ENCODE peak calls at places on chromosomes 6 and 20, in eight cellular contexts. One of them, this sample, is unnamed.

GRCh38 chr20:21936720-21937380 is 231.4 kb downstream of the PAX1 start:
- DNase-seq in Calu3: no peak
- DNase-seq in type B pancreatic cell: no peak
- DNase-seq in CD8-positive, alpha-beta T cell: no peak
- DNase-seq in glutamatergic neuron: no peak
- DNase-seq in heart left ventricle: no peak
- DNase-seq in AG10803: peak
- DNase-seq in endodermal cell: peak
- DNase-seq in this sample: no peak

GRCh38 chr20:37347891-37348642 is 2.1 kb downstream of the SRC start:
- DNase-seq in Calu3: no peak
- DNase-seq in type B pancreatic cell: no peak
- DNase-seq in CD8-positive, alpha-beta T cell: no peak
- DNase-seq in glutamatergic neuron: no peak
- DNase-seq in heart left ventricle: no peak
- DNase-seq in AG10803: no peak
- DNase-seq in endodermal cell: no peak
- DNase-seq in this sample: peak

GRCh38 chr6:158991017-158991723 is 8.8 kb downstream of the RSPH3 start:
- DNase-seq in Calu3: no peak
- DNase-seq in type B pancreatic cell: no peak
- DNase-seq in CD8-positive, alpha-beta T cell: no peak
- DNase-seq in glutamatergic neuron: no peak
- DNase-seq in heart left ventricle: no peak
- DNase-seq in AG10803: no peak
- DNase-seq in endodermal cell: peak
- DNase-seq in this sample: no peak

GRCh38 chr20:33337119-33337518 is 54.1 kb downstream of the BPIFB1 start:
- DNase-seq in Calu3: no peak
- DNase-seq in type B pancreatic cell: no peak
- DNase-seq in CD8-positive, alpha-beta T cell: no peak
- DNase-seq in glutamatergic neuron: no peak
- DNase-seq in heart left ventricle: no peak
- DNase-seq in AG10803: no peak
- DNase-seq in endodermal cell: no peak
- DNase-seq in this sample: no peak

GRCh38 chr20:25057234-25058050 is 497 bp downstream of the ACSS1 start:
- DNase-seq in Calu3: peak
- DNase-seq in type B pancreatic cell: no peak
- DNase-seq in CD8-positive, alpha-beta T cell: peak
- DNase-seq in glutamatergic neuron: peak
- DNase-seq in heart left ventricle: peak
- DNase-seq in AG10803: peak
- DNase-seq in endodermal cell: peak
- DNase-seq in this sample: peak

GRCh38 chr20:48283470-48284110 is 498.3 kb upstream of the SULF2 start:
- DNase-seq in Calu3: peak
- DNase-seq in type B pancreatic cell: no peak
- DNase-seq in CD8-positive, alpha-beta T cell: no peak
- DNase-seq in glutamatergic neuron: no peak
- DNase-seq in heart left ventricle: no peak
- DNase-seq in AG10803: peak
- DNase-seq in endodermal cell: no peak
- DNase-seq in this sample: no peak

GRCh38 chr20:10519361-10520048 is 84.4 kb downstream of the SLX4IP start:
- DNase-seq in Calu3: no peak
- DNase-seq in type B pancreatic cell: no peak
- DNase-seq in CD8-positive, alpha-beta T cell: no peak
- DNase-seq in glutamatergic neuron: no peak
- DNase-seq in heart left ventricle: no peak
- DNase-seq in AG10803: peak
- DNase-seq in endodermal cell: no peak
- DNase-seq in this sample: no peak

GRCh38 chr6:45966797-45967196 is 48.9 kb downstream of the CLIC5 start:
- DNase-seq in Calu3: no peak
- DNase-seq in type B pancreatic cell: no peak
- DNase-seq in CD8-positive, alpha-beta T cell: no peak
- DNase-seq in glutamatergic neuron: no peak
- DNase-seq in heart left ventricle: no peak
- DNase-seq in AG10803: no peak
- DNase-seq in endodermal cell: no peak
- DNase-seq in this sample: no peak

GRCh38 chr20:61052796-61053442 is 199.1 kb upstream of the CDH4 start:
- DNase-seq in Calu3: no peak
- DNase-seq in type B pancreatic cell: no peak
- DNase-seq in CD8-positive, alpha-beta T cell: no peak
- DNase-seq in glutamatergic neuron: no peak
- DNase-seq in heart left ventricle: no peak
- DNase-seq in AG10803: no peak
- DNase-seq in endodermal cell: no peak
- DNase-seq in this sample: no peak

GRCh38 chr20:36744764-36745191 is 1.1 kb downstream of the NDRG3 start:
- DNase-seq in Calu3: peak
- DNase-seq in type B pancreatic cell: no peak
- DNase-seq in CD8-positive, alpha-beta T cell: no peak
- DNase-seq in glutamatergic neuron: peak
- DNase-seq in heart left ventricle: peak
- DNase-seq in AG10803: peak
- DNase-seq in endodermal cell: peak
- DNase-seq in this sample: no peak

GRCh38 chr6:112016335-112016734 is 37.6 kb upstream of the CCN6 start:
- DNase-seq in Calu3: no peak
- DNase-seq in type B pancreatic cell: no peak
- DNase-seq in CD8-positive, alpha-beta T cell: no peak
- DNase-seq in glutamatergic neuron: no peak
- DNase-seq in heart left ventricle: peak
- DNase-seq in AG10803: peak
- DNase-seq in endodermal cell: no peak
- DNase-seq in this sample: no peak

DNA sequence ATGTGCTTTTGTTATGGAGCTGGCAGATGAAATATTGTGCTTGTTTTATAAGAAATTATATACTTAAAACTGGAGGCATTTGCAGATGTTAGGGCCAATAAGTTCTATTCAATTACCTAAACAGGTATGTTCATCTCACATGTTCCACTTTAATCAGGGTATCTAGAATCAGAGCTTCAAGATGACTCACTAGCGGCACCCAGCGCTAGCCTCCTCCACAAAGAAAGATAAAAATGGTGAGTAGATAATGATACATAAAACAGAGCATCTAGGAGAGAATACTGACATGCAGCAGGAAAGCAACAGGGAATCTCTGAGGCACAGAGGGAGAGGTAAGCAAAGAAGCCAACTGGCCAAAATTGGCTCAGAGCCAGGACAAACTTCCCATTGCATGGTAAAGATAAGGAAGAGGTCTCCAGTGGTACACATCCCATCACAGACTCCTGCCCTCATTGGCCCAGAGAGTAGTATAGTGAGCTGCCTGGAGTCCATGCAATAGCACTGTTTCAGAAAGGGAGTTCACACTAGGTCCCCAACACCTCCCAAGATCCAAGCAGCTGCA is 200.7 kb upstream of the SPTLC3 start:
- DNase-seq in Calu3: no peak
- DNase-seq in type B pancreatic cell: no peak
- DNase-seq in CD8-positive, alpha-beta T cell: no peak
- DNase-seq in glutamatergic neuron: no peak
- DNase-seq in heart left ventricle: no peak
- DNase-seq in AG10803: no peak
- DNase-seq in endodermal cell: no peak
- DNase-seq in this sample: no peak
- TF ChIP-seq CTCF in Calu3: no peak
- TF ChIP-seq CTCF in type B pancreatic cell: no peak
- TF ChIP-seq CTCF in CD8-positive, alpha-beta T cell: no peak
- TF ChIP-seq CTCF in glutamatergic neuron: no peak
- TF ChIP-seq CTCF in heart left ventricle: no peak
- TF ChIP-seq CTCF in AG10803: no peak
- TF ChIP-seq CTCF in endodermal cell: peak
- TF ChIP-seq CTCF in this sample: no peak

GRCh38 chr20:54456972-54457371 is 18.4 kb upstream of the DOK5 start:
- DNase-seq in Calu3: no peak
- DNase-seq in type B pancreatic cell: no peak
- DNase-seq in CD8-positive, alpha-beta T cell: no peak
- DNase-seq in glutamatergic neuron: no peak
- DNase-seq in heart left ventricle: no peak
- DNase-seq in AG10803: no peak
- DNase-seq in endodermal cell: no peak
- DNase-seq in this sample: no peak
- TF ChIP-seq CTCF in Calu3: no peak
- TF ChIP-seq CTCF in type B pancreatic cell: no peak
- TF ChIP-seq CTCF in CD8-positive, alpha-beta T cell: no peak
- TF ChIP-seq CTCF in glutamatergic neuron: no peak
- TF ChIP-seq CTCF in heart left ventricle: peak
- TF ChIP-seq CTCF in AG10803: no peak
- TF ChIP-seq CTCF in endodermal cell: peak
- TF ChIP-seq CTCF in this sample: no peak

GRCh38 chr6:150417247-150417646 is 48.4 kb downstream of the IYD start:
- DNase-seq in Calu3: no peak
- DNase-seq in type B pancreatic cell: no peak
- DNase-seq in CD8-positive, alpha-beta T cell: no peak
- DNase-seq in glutamatergic neuron: no peak
- DNase-seq in heart left ventricle: no peak
- DNase-seq in AG10803: no peak
- DNase-seq in endodermal cell: no peak
- DNase-seq in this sample: no peak

GRCh38 chr6:150420428-150420827 is 51.6 kb downstream of the IYD start:
- DNase-seq in Calu3: no peak
- DNase-seq in type B pancreatic cell: no peak
- DNase-seq in CD8-positive, alpha-beta T cell: no peak
- DNase-seq in glutamatergic neuron: no peak
- DNase-seq in heart left ventricle: no peak
- DNase-seq in AG10803: no peak
- DNase-seq in endodermal cell: no peak
- DNase-seq in this sample: no peak

GRCh38 chr6:150416120-150416519 is 47.3 kb downstream of the IYD start:
- DNase-seq in Calu3: no peak
- DNase-seq in type B pancreatic cell: no peak
- DNase-seq in CD8-positive, alpha-beta T cell: no peak
- DNase-seq in glutamatergic neuron: no peak
- DNase-seq in heart left ventricle: no peak
- DNase-seq in AG10803: no peak
- DNase-seq in endodermal cell: no peak
- DNase-seq in this sample: no peak

GRCh38 chr6:150418825-150419594 is 50.2 kb downstream of the IYD start:
- DNase-seq in Calu3: peak
- DNase-seq in type B pancreatic cell: no peak
- DNase-seq in CD8-positive, alpha-beta T cell: peak
- DNase-seq in glutamatergic neuron: peak
- DNase-seq in heart left ventricle: peak
- DNase-seq in AG10803: peak
- DNase-seq in endodermal cell: peak
- DNase-seq in this sample: no peak

DNA sequence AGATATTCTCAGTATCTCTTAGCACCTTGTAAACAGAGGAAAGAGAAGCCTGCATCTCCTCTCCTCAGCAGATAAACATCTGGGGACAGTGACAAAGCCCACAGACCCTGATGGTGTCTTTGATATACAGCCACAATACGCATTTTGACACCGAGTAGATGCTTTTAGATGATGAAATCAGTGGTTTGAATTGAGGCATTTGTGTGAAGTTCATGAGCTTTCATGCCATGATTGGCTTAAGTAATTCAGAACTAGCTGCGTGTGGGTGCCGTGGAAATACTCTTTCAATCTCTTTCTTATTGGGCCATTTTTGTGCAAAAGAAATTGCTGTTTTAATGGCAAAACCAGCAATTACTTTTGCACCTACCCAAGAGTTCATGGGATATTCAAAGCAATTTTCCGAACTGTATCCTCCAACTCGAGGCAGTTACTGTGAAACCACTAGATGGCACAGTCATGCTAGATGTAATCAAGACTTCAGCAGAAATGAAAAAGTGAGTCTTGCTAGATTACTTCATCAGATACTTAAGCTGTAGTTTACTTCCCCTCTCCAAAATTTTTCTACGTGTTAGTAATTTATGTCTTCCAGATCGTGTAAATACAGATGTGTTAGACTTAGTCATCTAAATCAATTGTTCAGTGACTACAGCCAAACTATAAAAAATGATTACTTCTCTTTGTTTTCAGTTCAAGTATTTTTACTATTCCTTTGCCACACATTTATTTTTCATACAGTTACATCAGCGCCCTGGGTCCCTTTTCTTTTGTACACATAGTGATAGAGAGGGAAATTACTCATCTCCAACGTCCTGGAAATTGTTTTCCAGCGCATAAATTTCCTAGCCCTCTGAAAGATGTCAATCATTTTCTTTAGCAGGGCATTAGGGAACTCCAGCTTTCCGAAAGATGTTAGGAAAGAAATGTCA is 49.4 kb downstream of the IYD start:
- DNase-seq in Calu3: peak
- DNase-seq in type B pancreatic cell: no peak
- DNase-seq in CD8-positive, alpha-beta T cell: no peak
- DNase-seq in glutamatergic neuron: no peak
- DNase-seq in heart left ventricle: no peak
- DNase-seq in AG10803: peak
- DNase-seq in endodermal cell: no peak
- DNase-seq in this sample: no peak
- TF ChIP-seq CTCF in Calu3: peak
- TF ChIP-seq CTCF in type B pancreatic cell: peak
- TF ChIP-seq CTCF in CD8-positive, alpha-beta T cell: peak
- TF ChIP-seq CTCF in glutamatergic neuron: peak
- TF ChIP-seq CTCF in heart left ventricle: peak
- TF ChIP-seq CTCF in AG10803: peak
- TF ChIP-seq CTCF in endodermal cell: peak
- TF ChIP-seq CTCF in this sample: peak

GRCh38 chr20:40727960-40728359 is 38.9 kb upstream of the MAFB start:
- DNase-seq in Calu3: no peak
- DNase-seq in type B pancreatic cell: no peak
- DNase-seq in CD8-positive, alpha-beta T cell: no peak
- DNase-seq in glutamatergic neuron: no peak
- DNase-seq in heart left ventricle: no peak
- DNase-seq in AG10803: no peak
- DNase-seq in endodermal cell: no peak
- DNase-seq in this sample: no peak

GRCh38 chr20:40728996-40729395 is 40.0 kb upstream of the MAFB start:
- DNase-seq in Calu3: no peak
- DNase-seq in type B pancreatic cell: no peak
- DNase-seq in CD8-positive, alpha-beta T cell: no peak
- DNase-seq in glutamatergic neuron: no peak
- DNase-seq in heart left ventricle: no peak
- DNase-seq in AG10803: no peak
- DNase-seq in endodermal cell: no peak
- DNase-seq in this sample: no peak

GRCh38 chr20:40724566-40724965 is 35.5 kb upstream of the MAFB start:
- DNase-seq in Calu3: no peak
- DNase-seq in type B pancreatic cell: no peak
- DNase-seq in CD8-positive, alpha-beta T cell: no peak
- DNase-seq in glutamatergic neuron: no peak
- DNase-seq in heart left ventricle: no peak
- DNase-seq in AG10803: no peak
- DNase-seq in endodermal cell: peak
- DNase-seq in this sample: no peak

DNA sequence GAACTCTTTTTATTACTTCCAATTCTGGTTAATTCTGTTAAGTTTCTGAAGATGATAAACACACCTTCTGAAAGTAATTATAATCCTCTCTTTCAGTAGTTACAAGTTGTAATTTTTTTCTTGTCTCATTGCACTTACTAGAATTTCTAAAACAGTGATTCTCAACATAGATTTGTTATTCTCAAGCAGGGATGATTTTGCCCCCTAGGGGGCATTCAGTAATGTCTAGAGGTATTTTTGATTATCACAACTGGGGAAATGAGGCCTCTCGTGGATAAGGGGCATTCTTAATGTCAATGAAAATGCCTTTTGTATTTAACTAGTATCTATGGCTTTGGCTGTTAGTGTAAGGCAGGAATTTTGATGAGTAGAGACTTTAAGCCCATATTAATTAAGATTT is 39.4 kb upstream of the MAFB start:
- DNase-seq in Calu3: no peak
- DNase-seq in type B pancreatic cell: no peak
- DNase-seq in CD8-positive, alpha-beta T cell: no peak
- DNase-seq in glutamatergic neuron: no peak
- DNase-seq in heart left ventricle: no peak
- DNase-seq in AG10803: no peak
- DNase-seq in endodermal cell: no peak
- DNase-seq in this sample: no peak
- TF ChIP-seq CTCF in Calu3: peak
- TF ChIP-seq CTCF in type B pancreatic cell: peak
- TF ChIP-seq CTCF in CD8-positive, alpha-beta T cell: no peak
- TF ChIP-seq CTCF in glutamatergic neuron: no peak
- TF ChIP-seq CTCF in heart left ventricle: no peak
- TF ChIP-seq CTCF in AG10803: no peak
- TF ChIP-seq CTCF in endodermal cell: peak
- TF ChIP-seq CTCF in this sample: peak